ENCODE peak calls at places on chromosomes 16 and 17, in six cellular contexts. L, G, Y, I, D and Z are unnamed samples.

GRCh38 chr16:84810518-84811273 is 9.1 kb upstream of the CRISPLD2 start:
- DNase-seq in L (no peak), G (peak), Y (peak), I (peak), D (no peak), Z (no peak)

GRCh38 chr17:52660692-52661091 is 502.2 kb upstream of the CA10 start:
- DNase-seq in L (no peak), G (no peak), Y (no peak), I (no peak), D (no peak), Z (no peak)

GRCh38 chr17:4635823-4636375 is 5.6 kb downstream of the ALOX15 start:
- DNase-seq in L (no peak), G (no peak), Y (no peak), I (peak), D (no peak), Z (no peak)

GRCh38 chr16:6095414-6095813 is 997.8 kb upstream of the EEF2KMT start:
- DNase-seq in L (no peak), G (no peak), Y (no peak), I (no peak), D (no peak), Z (no peak)

GRCh38 chr17:59221159-59221847 is 992 bp downstream of the GDPD1 start:
- DNase-seq in L (no peak), G (no peak), Y (no peak), I (no peak), D (no peak), Z (no peak)

GRCh38 chr16:29024280-29024679 is 39.4 kb downstream of the LAT start:
- DNase-seq in L (no peak), G (no peak), Y (no peak), I (no peak), D (no peak), Z (no peak)

GRCh38 chr16:51426276-51426675 is 275.2 kb upstream of the SALL1 start:
- DNase-seq in L (no peak), G (no peak), Y (no peak), I (no peak), D (no peak), Z (no peak)

GRCh38 chr16:67396159-67396774 is 3.0 kb upstream of the TPPP3 start:
- DNase-seq in L (peak), G (peak), Y (peak), I (no peak), D (peak), Z (peak)

GRCh38 chr17:2259769-2260536 is 43.6 kb downstream of the SMG6 start:
- DNase-seq in L (no peak), G (peak), Y (peak), I (no peak), D (no peak), Z (no peak)

GRCh38 chr17:30449480-30449879 is 27.7 kb upstream of the GOSR1 start:
- DNase-seq in L (no peak), G (no peak), Y (peak), I (no peak), D (no peak), Z (no peak)

GRCh38 chr17:48749621-48750553 is 21.3 kb upstream of the HOXB13 start:
- DNase-seq in L (peak), G (no peak), Y (no peak), I (no peak), D (no peak), Z (no peak)

GRCh38 chr16:23771642-23772041 is 16.8 kb downstream of the CHP2 start:
- DNase-seq in L (no peak), G (no peak), Y (no peak), I (no peak), D (no peak), Z (no peak)

GRCh38 chr16:67260426-67261063 is 11.8 kb downstream of the SLC9A5 start:
- DNase-seq in L (peak), G (no peak), Y (peak), I (no peak), D (peak), Z (no peak)

GRCh38 chr17:82020874-82021727 is 1.6 kb downstream of the CENPX start:
- DNase-seq in L (peak), G (peak), Y (peak), I (no peak), D (peak), Z (peak)

GRCh38 chr17:2190014-2190413 is 113.6 kb downstream of the SMG6 start:
- DNase-seq in L (no peak), G (peak), Y (no peak), I (no peak), D (no peak), Z (no peak)

GRCh38 chr17:38418069-38418692 is 10.1 kb upstream of the ARHGAP23 start:
- DNase-seq in L (no peak), G (no peak), Y (no peak), I (no peak), D (no peak), Z (no peak)

GRCh38 chr16:78105517-78105916 is 6.1 kb downstream of the WWOX start:
- DNase-seq in L (no peak), G (no peak), Y (no peak), I (no peak), D (no peak), Z (no peak)

GRCh38 chr16:69924777-69925191 is 26.4 kb upstream of the CLEC18A start:
- DNase-seq in L (no peak), G (peak), Y (peak), I (no peak), D (no peak), Z (peak)

GRCh38 chr17:57588086-57588485 is 157.0 kb downstream of the CCDC182 start:
- DNase-seq in L (peak), G (no peak), Y (no peak), I (no peak), D (no peak), Z (no peak)

GRCh38 chr17:73062726-73063125 is 29.8 kb downstream of the SLC39A11 start:
- DNase-seq in L (no peak), G (no peak), Y (no peak), I (no peak), D (no peak), Z (no peak)

GRCh38 chr16:81945665-81946064 is 65.6 kb downstream of the SDR42E1 start:
- DNase-seq in L (no peak), G (no peak), Y (peak), I (no peak), D (no peak), Z (no peak)

GRCh38 chr17:17205368-17206148 is 575 bp downstream of the PLD6 start:
- DNase-seq in L (no peak), G (peak), Y (peak), I (peak), D (peak), Z (peak)

GRCh38 chr17:339193-340061 is 13.2 kb downstream of the RPH3AL start:
- DNase-seq in L (no peak), G (no peak), Y (no peak), I (no peak), D (peak), Z (no peak)
- H3K27ac ChIP-seq in L (no peak), G (no peak), Y (no peak), I (no peak), D (peak), Z (no peak)

GRCh38 chr16:68526782-68527145 is 12.3 kb upstream of the ZFP90 start:
- DNase-seq in L (no peak), G (no peak), Y (no peak), I (no peak), D (no peak), Z (no peak)
- H3K27ac ChIP-seq in L (no peak), G (no peak), Y (no peak), I (no peak), D (no peak), Z (no peak)

GRCh38 chr17:78933959-78934568 is 8.9 kb upstream of the TIMP2 start:
- DNase-seq in L (peak), G (peak), Y (peak), I (no peak), D (peak), Z (peak)
- H3K27ac ChIP-seq in L (no peak), G (peak), Y (peak), I (no peak), D (peak), Z (peak)

DNA sequence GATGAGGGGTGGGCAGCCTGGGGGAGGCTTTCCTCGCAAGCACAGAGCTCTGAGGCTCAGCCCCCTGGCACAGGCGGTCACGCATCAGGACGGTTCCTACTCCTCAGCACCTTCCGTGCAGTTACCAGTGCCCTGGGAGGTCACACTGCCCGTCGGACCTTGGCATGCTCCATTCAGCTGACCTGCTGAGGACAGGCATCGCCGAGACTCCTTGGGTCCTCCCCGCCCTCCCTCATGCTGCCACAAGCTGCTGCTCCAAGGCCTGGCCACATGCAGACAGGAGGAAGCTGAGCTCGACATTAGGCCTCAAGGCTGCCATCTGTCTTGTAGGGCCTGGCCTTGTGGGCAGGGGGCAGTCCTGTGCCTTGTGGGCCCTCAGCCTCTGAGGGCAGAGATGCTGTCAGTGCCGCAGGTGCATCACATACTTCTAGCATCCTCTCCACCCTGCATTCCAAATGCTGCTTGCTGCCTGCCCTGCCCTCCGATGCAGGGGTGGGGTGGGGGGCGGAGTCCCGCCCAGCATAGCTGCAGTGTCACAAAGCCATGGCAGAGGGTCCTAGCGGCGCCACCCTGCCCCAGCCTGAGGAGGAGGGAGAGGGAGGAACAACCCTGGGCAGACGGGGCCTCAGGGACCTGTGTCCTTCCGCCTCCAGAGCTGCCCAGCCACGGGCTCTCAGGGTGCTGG is 9.3 kb downstream of the C16orf90 start:
- DNase-seq in L (peak), G (no peak), Y (no peak), I (no peak), D (no peak), Z (no peak)
- H3K27ac ChIP-seq in L (no peak), G (no peak), Y (no peak), I (no peak), D (no peak), Z (peak)